ENCODE peak calls at places on chromosomes 11 and 22, in four cellular contexts. V is K562, C is ovary, X is heart left ventricle. N is an unnamed sample. For H3K4me1, the result is how much of the 10 kb centered on the place peaks cover.

GRCh38 chr11:111302298-111302697 is 4.0 kb downstream of the POU2AF3 start:
- DNase-seq in V (no peak), C (no peak), X (no peak), N (peak)

GRCh38 chr11:60905551-60906113 is 753 bp downstream of the PRPF19 start:
- DNase-seq in V (no peak), C (no peak), X (no peak), N (no peak)

GRCh38 chr22:37485006-37485713 is 1.0 kb downstream of the MFNG start:
- DNase-seq in V (no peak), C (no peak), X (no peak), N (peak)

GRCh38 chr11:17861036-17861755 is 126.6 kb downstream of the KCNC1 start:
- DNase-seq in V (no peak), C (no peak), X (no peak), N (no peak)

GRCh38 chr11:47325271-47326041 is 27.0 kb downstream of the MYBPC3 start:
- DNase-seq in V (no peak), C (no peak), X (peak), N (no peak)

GRCh38 chr22:17974703-17975372 is 49.5 kb downstream of the MICAL3 start:
- DNase-seq in V (no peak), C (no peak), X (no peak), N (no peak)

GRCh38 chr11:102430158-102430836 is 22.3 kb downstream of the TMEM123 start:
- DNase-seq in V (no peak), C (no peak), X (no peak), N (no peak)

GRCh38 chr22:35589071-35589735 is 27.9 kb downstream of the MB start:
- DNase-seq in V (no peak), C (no peak), X (peak), N (peak)

GRCh38 chr22:33492210-33492651 is 428.0 kb downstream of the LARGE1 start:
- DNase-seq in V (no peak), C (no peak), X (no peak), N (no peak)

GRCh38 chr11:75240381-75241035 is at the start of gene TPBGL:
- DNase-seq in V (peak), C (peak), X (peak), N (peak)

GRCh38 chr11:47033439-47033838 is 96.9 kb downstream of the CSTPP1 start:
- DNase-seq in V (no peak), C (no peak), X (no peak), N (no peak)

GRCh38 chr22:38951734-38952133 is 5.7 kb upstream of the APOBEC3A start:
- DNase-seq in V (no peak), C (no peak), X (no peak), N (no peak)
- TF ChIP-seq CTCF in V (no peak), C (no peak), X (no peak), N (no peak)

DNA sequence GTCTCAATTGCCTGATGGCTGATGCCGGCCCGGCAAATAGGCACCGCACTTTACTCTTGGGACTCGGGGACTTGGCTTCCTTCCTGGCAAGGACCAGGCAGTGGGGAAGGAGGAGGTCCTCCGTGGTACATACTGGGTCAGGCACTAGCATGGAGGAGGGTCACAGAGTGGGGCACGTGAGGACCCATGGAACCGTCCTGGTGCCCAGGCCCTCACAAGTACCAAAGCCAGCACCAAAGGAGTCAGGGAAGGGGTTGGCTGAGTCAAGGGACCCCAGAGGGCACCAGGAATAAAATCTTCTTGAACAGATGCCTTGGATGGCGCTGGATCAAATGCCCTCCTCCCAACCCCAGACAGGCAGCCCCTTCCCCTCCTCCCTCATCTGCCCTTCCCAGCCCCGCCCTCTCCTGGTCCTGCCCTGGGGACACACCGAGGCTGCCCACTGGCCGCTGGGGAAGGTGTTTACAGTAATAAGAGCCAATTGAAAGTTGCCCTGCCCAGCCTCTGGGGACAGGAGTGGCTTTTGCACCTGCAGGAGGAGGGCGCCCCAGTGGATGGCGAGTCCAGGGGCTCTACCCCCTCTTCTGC is 5.6 kb upstream of the CARNS1 start:
- DNase-seq in V (peak), C (no peak), X (no peak), N (no peak)
- H3K4me1 ChIP-seq in V (under half), C (under half), X (under half), N (under half)

GRCh38 chr22:27148886-27149470 is 491.6 kb downstream of the MIAT start:
- DNase-seq in V (no peak), C (no peak), X (no peak), N (no peak)

GRCh38 chr22:27146871-27147591 is 489.6 kb downstream of the MIAT start:
- DNase-seq in V (no peak), C (no peak), X (no peak), N (no peak)

GRCh38 chr22:27148025-27148424 is 490.6 kb downstream of the MIAT start:
- DNase-seq in V (no peak), C (no peak), X (no peak), N (no peak)

GRCh38 chr22:27139935-27140493 is 482.6 kb downstream of the MIAT start:
- DNase-seq in V (no peak), C (peak), X (peak), N (peak)

DNA sequence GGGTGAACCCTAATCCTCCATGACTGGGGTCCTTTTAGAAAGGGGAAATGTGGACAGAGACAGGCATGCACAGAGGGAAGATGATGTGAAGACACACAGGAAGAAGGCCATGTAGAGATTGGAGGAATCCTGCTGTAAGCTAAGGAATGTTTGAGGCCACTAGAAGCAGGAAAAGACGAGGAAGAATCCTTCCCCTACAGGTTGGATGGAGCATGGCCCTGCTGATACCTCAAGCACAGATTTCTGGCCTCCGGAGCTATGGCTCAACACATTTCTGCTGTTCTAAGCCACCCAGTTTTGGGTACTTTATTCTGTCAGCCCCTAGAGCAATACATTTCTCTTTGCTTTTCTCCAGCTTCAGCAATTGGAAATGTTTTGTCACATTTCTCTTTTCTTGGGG is 487.0 kb downstream of the MIAT start:
- DNase-seq in V (no peak), C (no peak), X (no peak), N (no peak)
- TF ChIP-seq CTCF in V (no peak), C (no peak), X (no peak), N (no peak)

GRCh38 chr22:47609653-47610052 is 847.2 kb downstream of the TBC1D22A start:
- DNase-seq in V (no peak), C (no peak), X (peak), N (no peak)
- H3K4me1 ChIP-seq in V (under half), C (under half), X (under half), N (under half)

GRCh38 chr11:69431893-69432738 is 49.3 kb upstream of the LINC01488 start:
- DNase-seq in V (no peak), C (no peak), X (no peak), N (no peak)

GRCh38 chr11:69431136-69431535 is 50.3 kb upstream of the LINC01488 start:
- DNase-seq in V (no peak), C (no peak), X (no peak), N (no peak)

GRCh38 chr11:69427906-69428880 is 53.3 kb upstream of the LINC01488 start:
- DNase-seq in V (no peak), C (no peak), X (peak), N (no peak)

GRCh38 chr11:69429716-69430491 is 51.6 kb upstream of the LINC01488 start:
- DNase-seq in V (no peak), C (no peak), X (peak), N (no peak)

DNA sequence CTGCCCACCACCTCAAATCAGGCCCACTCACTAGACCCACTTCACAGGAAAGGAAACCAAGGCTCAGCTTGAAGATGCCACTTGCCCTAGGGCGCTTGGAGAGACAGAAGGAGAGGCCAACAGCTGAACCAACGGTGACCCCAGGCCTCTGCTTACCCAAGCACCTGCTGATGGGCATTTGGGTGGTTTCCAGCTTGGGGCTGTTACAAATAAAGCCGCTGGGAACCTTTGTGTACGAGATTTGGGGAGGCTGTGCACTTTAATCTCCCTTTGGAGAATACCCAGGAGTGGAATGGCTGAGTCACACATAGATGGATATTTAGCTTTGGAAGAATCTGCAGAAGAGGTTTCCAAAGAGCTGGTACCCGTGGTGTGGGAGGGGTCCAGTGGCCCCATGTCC is 50.9 kb upstream of the LINC01488 start:
- DNase-seq in V (no peak), C (no peak), X (no peak), N (no peak)
- TF ChIP-seq CTCF in V (no peak), C (no peak), X (no peak), N (no peak)

GRCh38 chr11:65311197-65311631 is 3.5 kb upstream of the CDC42EP2 start:
- DNase-seq in V (no peak), C (no peak), X (no peak), N (no peak)
- H3K4me1 ChIP-seq in V (under half), C (under half), X (under half), N (half or more)

DNA sequence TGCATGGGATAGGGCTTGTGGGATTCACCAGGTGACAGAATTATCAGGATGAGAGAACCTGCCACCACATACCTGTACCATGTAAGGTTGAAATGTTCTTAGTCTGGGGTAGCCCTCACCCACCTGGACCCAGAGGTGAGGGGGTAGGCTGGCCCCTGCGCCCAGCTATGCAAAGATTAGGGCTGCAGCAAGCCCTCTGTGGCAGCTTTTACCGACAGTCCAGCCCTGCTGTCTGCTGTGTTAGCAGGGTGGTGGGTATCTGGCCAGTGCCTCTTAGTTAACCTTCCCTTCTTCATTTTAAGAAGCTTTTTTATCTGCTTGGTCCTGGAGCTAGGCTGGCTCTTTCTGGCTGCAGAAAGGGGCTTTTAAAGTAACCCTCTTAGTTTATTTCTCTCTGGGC is 13.9 kb downstream of the INSC start:
- DNase-seq in V (no peak), C (no peak), X (no peak), N (no peak)
- TF ChIP-seq CTCF in V (no peak), C (no peak), X (no peak), N (no peak)

DNA sequence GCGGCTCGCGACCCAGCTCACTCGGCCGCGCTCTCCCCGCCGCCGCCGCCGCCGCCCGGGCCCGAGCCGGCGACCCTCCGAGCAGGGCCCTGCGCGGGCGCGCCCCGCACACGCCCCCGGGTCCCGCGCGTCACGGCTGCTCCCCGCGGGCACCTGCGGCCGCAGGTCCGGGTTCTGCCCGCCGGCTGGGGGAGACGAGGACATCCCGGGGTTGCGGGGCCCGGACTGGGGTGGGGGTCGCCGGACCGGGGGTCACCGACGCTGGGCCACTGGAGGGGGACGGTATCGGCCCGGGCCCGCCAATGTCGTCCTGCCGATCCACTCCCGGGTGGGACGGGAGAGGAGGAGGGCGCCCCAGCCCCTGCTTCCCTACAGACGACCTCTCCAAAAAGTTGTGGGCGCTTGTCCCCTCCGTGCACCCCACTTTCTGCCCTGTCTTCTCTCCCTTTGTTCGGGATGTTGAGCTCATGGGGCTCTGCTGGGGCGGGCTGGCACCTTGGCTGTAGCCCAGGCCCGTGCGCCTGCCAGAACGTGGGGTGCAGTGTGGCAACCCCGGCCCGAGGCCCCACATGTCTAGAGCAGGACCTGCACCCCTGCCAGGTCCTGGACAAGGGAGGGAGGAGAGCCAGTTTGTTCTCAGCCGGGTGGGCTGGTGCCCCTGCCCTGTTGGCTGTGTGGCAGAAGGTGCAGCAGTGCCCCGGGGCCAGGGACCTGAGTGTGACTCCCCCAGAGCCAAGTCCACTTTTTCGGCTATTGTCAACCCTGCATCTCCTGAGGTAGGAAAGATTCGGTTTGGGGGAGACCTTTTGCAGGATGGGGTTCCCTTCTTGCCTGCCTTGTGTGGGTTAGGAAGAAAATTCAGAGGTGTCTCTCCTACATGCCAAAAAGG is 40.2 kb upstream of the CELSR1 start:
- DNase-seq in V (peak), C (peak), X (peak), N (peak)
- H3K4me1 ChIP-seq in V (under half), C (under half), X (under half), N (half or more)

GRCh38 chr22:22870577-22871398 is 16.8 kb upstream of the IGLL5 start:
- DNase-seq in V (peak), C (no peak), X (no peak), N (no peak)
- TF ChIP-seq CTCF in V (no peak), C (no peak), X (no peak), N (no peak)